ENCODE peak calls at places on chromosomes 7 and 10, in five cellular contexts. O is EL, J is fibroblast of pulmonary artery, C is left kidney, H is NCI-H524 treated with DMSO at 0.1 percent for 48 hours. E is an unnamed sample.

GRCh38 chr7:111953611-111954010 is 252.6 kb downstream of the DOCK4 start:
- DNase-seq in O (peak; percentile 13), J (peak; percentile 46), C (peak; percentile 41), H (no peak), E (no peak)

GRCh38 chr10:121655254-121656142 is 57.3 kb upstream of the FGFR2 start:
- DNase-seq in O (no peak), J (no peak), C (peak; percentile 27), H (no peak), E (no peak)

GRCh38 chr7:12358694-12359093 is 45.0 kb downstream of the VWDE start:
- DNase-seq in O (no peak), J (no peak), C (no peak), H (no peak), E (no peak)

GRCh38 chr10:133208466-133208865 is 21.6 kb upstream of the UTF1 start:
- DNase-seq in O (no peak), J (no peak), C (no peak), H (no peak), E (no peak)

GRCh38 chr10:71838264-71839211 is 12.5 kb downstream of the PSAP start:
- DNase-seq in O (peak; percentile 70), J (peak; percentile 20), C (peak; percentile 16), H (no peak), E (no peak)

GRCh38 chr10:10056958-10057357 is 960.7 kb upstream of the CELF2 start:
- DNase-seq in O (no peak), J (peak; percentile 61), C (peak; percentile 46), H (no peak), E (no peak)

GRCh38 chr7:114426380-114426779 is 11.8 kb downstream of the FOXP2 start:
- DNase-seq in O (no peak), J (no peak), C (no peak), H (no peak), E (no peak)

GRCh38 chr7:5177060-5177459 is 13.0 kb upstream of the WIPI2 start:
- DNase-seq in O (peak; percentile 91), J (peak; percentile 89), C (no peak), H (peak; percentile 53), E (peak; percentile 39)

GRCh38 chr7:149180713-149181112 is 14.6 kb upstream of the ZNF282 start:
- DNase-seq in O (no peak), J (no peak), C (no peak), H (no peak), E (no peak)

GRCh38 chr7:51062222-51062987 is 254.2 kb downstream of the COBL start:
- DNase-seq in O (no peak), J (no peak), C (no peak), H (no peak), E (no peak)

GRCh38 chr7:732094-732541 is 5.0 kb upstream of the PRKAR1B start:
- DNase-seq in O (no peak), J (no peak), C (peak; percentile 67), H (peak; percentile 27), E (no peak)

GRCh38 chr7:26457702-26458327 is 166.2 kb downstream of the SNX10 start:
- DNase-seq in O (no peak), J (no peak), C (peak; percentile 53), H (no peak), E (no peak)

GRCh38 chr7:6446977-6447588 is 671 bp downstream of the DAGLB start:
- DNase-seq in O (peak; percentile 93), J (peak; percentile 91), C (peak; percentile 70), H (no peak), E (peak; percentile 38)

GRCh38 chr10:107163904-107164861 is at the start of gene SORCS1:
- DNase-seq in O (no peak), J (no peak), C (peak; percentile 87), H (no peak), E (no peak)

GRCh38 chr10:784377-784758 is 94.9 kb upstream of the DIP2C start:
- DNase-seq in O (no peak), J (no peak), C (no peak), H (no peak), E (no peak)

GRCh38 chr7:46115410-46115809 is 194.3 kb upstream of the IGFBP3 start:
- DNase-seq in O (peak; percentile 41), J (no peak), C (no peak), H (no peak), E (no peak)

GRCh38 chr10:72697711-72698110 is 5.8 kb downstream of the MCU start:
- DNase-seq in O (peak; percentile 65), J (peak; percentile 47), C (no peak), H (no peak), E (no peak)

GRCh38 chr10:9274206-9274755 is 1219.8 kb downstream of the GATA3 start:
- DNase-seq in O (no peak), J (no peak), C (no peak), H (no peak), E (no peak)

GRCh38 chr7:85023066-85023687 is 163.7 kb downstream of the SEMA3D start:
- DNase-seq in O (peak; percentile 52), J (peak; percentile 70), C (peak; percentile 75), H (no peak), E (no peak)

GRCh38 chr7:41731486-41732278 is 28.8 kb upstream of the INHBA start:
- DNase-seq in O (no peak), J (no peak), C (no peak), H (no peak), E (no peak)

GRCh38 chr7:156585025-156585648 is 55.4 kb upstream of the RNF32 start:
- DNase-seq in O (no peak), J (no peak), C (no peak), H (no peak), E (no peak)

GRCh38 chr7:103644319-103644718 is 198.3 kb upstream of the SLC26A5 start:
- DNase-seq in O (no peak), J (no peak), C (no peak), H (no peak), E (no peak)

GRCh38 chr7:672891-673290 is 53.6 kb upstream of the DNAAF5 start:
- DNase-seq in O (no peak), J (no peak), C (peak; percentile 33), H (no peak), E (no peak)

GRCh38 chr7:39683216-39683845 is 60.0 kb downstream of the RALA start:
- DNase-seq in O (peak; percentile 64), J (peak; percentile 68), C (peak; percentile 15), H (peak; percentile 5), E (no peak)

GRCh38 chr10:118971876-118972275 is 57.6 kb upstream of the NANOS1 start:
- DNase-seq in O (no peak), J (no peak), C (no peak), H (no peak), E (no peak)

GRCh38 chr10:17075510-17075909 is 54.1 kb downstream of the CUBN start:
- DNase-seq in O (peak; percentile 92), J (peak; percentile 96), C (no peak), H (no peak), E (no peak)

GRCh38 chr7:107267138-107267537 is 98.3 kb downstream of the HBP1 start:
- DNase-seq in O (no peak), J (no peak), C (no peak), H (no peak), E (no peak)

GRCh38 chr10:62036186-62037081 is 134.9 kb downstream of the ARID5B start:
- DNase-seq in O (no peak), J (no peak), C (no peak), H (no peak), E (no peak)

GRCh38 chr7:131235489-131236317 is 92.0 kb upstream of the MKLN1 start:
- DNase-seq in O (peak; percentile 97), J (peak; percentile 100), C (peak; percentile 53), H (no peak), E (no peak)

E was measured in GOT3.